ENCODE peak calls at places on chromosomes 4 and X, in eight cellular contexts. Q is heart right ventricle; I is cardiac fibroblast; U is gastrocnemius medialis; T is Peyer's patch; V is breast epithelium; O is brain microvascular endothelial cell; A is CD8-positive, alpha-beta T cell. E is an unnamed sample.

GRCh38 chrX:46811101-46811500 is 25.7 kb upstream of the RP2 start:
- DNase-seq in Q (no peak), I (peak; percentile 42), U (no peak), T (no peak), V (no peak), O (no peak), A (no peak), E (no peak)

GRCh38 chrX:111719426-111720210 is 38.6 kb downstream of the ALG13 start:
- DNase-seq in Q (no peak), I (peak; percentile 5), U (no peak), T (no peak), V (no peak), O (peak; percentile 5), A (no peak), E (no peak)

GRCh38 chr4:47954245-47954644 is 39.9 kb upstream of the NFXL1 start:
- DNase-seq in Q (no peak), I (no peak), U (no peak), T (no peak), V (no peak), O (no peak), A (no peak), E (no peak)

GRCh38 chr4:90951037-90951436 is 823.8 kb downstream of the CCSER1 start:
- DNase-seq in Q (no peak), I (peak; percentile 41), U (no peak), T (no peak), V (no peak), O (peak; percentile 45), A (no peak), E (no peak)

GRCh38 chrX:22999696-23000223 is at the start of gene DDX53:
- DNase-seq in Q (no peak), I (no peak), U (no peak), T (no peak), V (no peak), O (no peak), A (no peak), E (no peak)

GRCh38 chrX:1529756-1530155 is 7.2 kb downstream of the P2RY8 start:
- DNase-seq in Q (no peak), I (no peak), U (no peak), T (no peak), V (no peak), O (no peak), A (no peak), E (no peak)

GRCh38 chr4:17726911-17727310 is 54.5 kb downstream of the FAM184B start:
- DNase-seq in Q (no peak), I (no peak), U (no peak), T (no peak), V (no peak), O (no peak), A (no peak), E (no peak)

GRCh38 chrX:53262918-53263394 is 18.4 kb downstream of the IQSEC2 start:
- DNase-seq in Q (no peak), I (peak; percentile 72), U (no peak), T (no peak), V (no peak), O (peak; percentile 44), A (no peak), E (no peak)

GRCh38 chrX:39140581-39140980 is 339.3 kb downstream of the MID1IP1 start:
- DNase-seq in Q (no peak), I (no peak), U (peak; percentile 43), T (no peak), V (no peak), O (no peak), A (no peak), E (no peak)

GRCh38 chrX:22616867-22617266 is 344.2 kb downstream of the CBLL2 start:
- DNase-seq in Q (no peak), I (no peak), U (no peak), T (no peak), V (no peak), O (no peak), A (no peak), E (no peak)

GRCh38 chr4:2799444-2799911 is 6.6 kb downstream of the SH3BP2 start:
- DNase-seq in Q (peak; percentile 23), I (no peak), U (no peak), T (no peak), V (no peak), O (no peak), A (no peak), E (no peak)

GRCh38 chrX:103716967-103717366 is 6.3 kb downstream of the TMEM31 start:
- DNase-seq in Q (no peak), I (peak; percentile 93), U (no peak), T (no peak), V (no peak), O (no peak), A (no peak), E (no peak)

GRCh38 chr4:80495847-80496246 is 160.3 kb downstream of the CFAP299 start:
- DNase-seq in Q (no peak), I (no peak), U (no peak), T (no peak), V (no peak), O (no peak), A (no peak), E (no peak)

GRCh38 chr4:89410687-89411086 is 103.1 kb upstream of the GPRIN3 start:
- DNase-seq in Q (no peak), I (peak; percentile 43), U (no peak), T (no peak), V (no peak), O (peak; percentile 40), A (no peak), E (no peak)

GRCh38 chr4:182292657-182293056 is 49.5 kb downstream of the TENM3 start:
- DNase-seq in Q (no peak), I (no peak), U (no peak), T (no peak), V (no peak), O (no peak), A (no peak), E (no peak)

GRCh38 chrX:121052122-121052521 is 4.7 kb downstream of the GLUD2 start:
- DNase-seq in Q (no peak), I (no peak), U (no peak), T (no peak), V (no peak), O (no peak), A (no peak), E (no peak)

GRCh38 chrX:153602621-153603020 is 3.7 kb upstream of the CCNQ start:
- DNase-seq in Q (no peak), I (no peak), U (no peak), T (no peak), V (no peak), O (no peak), A (no peak), E (no peak)

GRCh38 chr4:123994917-123995316 is 598.3 kb downstream of the SPRY1 start:
- DNase-seq in Q (no peak), I (no peak), U (no peak), T (no peak), V (no peak), O (no peak), A (no peak), E (no peak)
- TF ChIP-seq CTCF in Q (peak; percentile 14), I (peak; percentile 30), U (no peak), T (peak; percentile 2), V (no peak), O (peak; percentile 49), A (no peak), E (no peak)

GRCh38 chrX:13376857-13377441 is 57.1 kb upstream of the ATXN3L start:
- DNase-seq in Q (no peak), I (peak; percentile 98), U (no peak), T (no peak), V (no peak), O (peak; percentile 78), A (no peak), E (no peak)

GRCh38 chrX:13383907-13384306 is 64.1 kb upstream of the ATXN3L start:
- DNase-seq in Q (no peak), I (no peak), U (no peak), T (no peak), V (no peak), O (no peak), A (no peak), E (no peak)

GRCh38 chrX:13380230-13380629 is 60.4 kb upstream of the ATXN3L start:
- DNase-seq in Q (no peak), I (peak; percentile 73), U (no peak), T (no peak), V (no peak), O (no peak), A (no peak), E (no peak)

GRCh38 chrX:13377537-13377936 is 57.7 kb upstream of the ATXN3L start:
- DNase-seq in Q (no peak), I (peak; percentile 96), U (no peak), T (no peak), V (no peak), O (peak; percentile 57), A (no peak), E (no peak)

DNA sequence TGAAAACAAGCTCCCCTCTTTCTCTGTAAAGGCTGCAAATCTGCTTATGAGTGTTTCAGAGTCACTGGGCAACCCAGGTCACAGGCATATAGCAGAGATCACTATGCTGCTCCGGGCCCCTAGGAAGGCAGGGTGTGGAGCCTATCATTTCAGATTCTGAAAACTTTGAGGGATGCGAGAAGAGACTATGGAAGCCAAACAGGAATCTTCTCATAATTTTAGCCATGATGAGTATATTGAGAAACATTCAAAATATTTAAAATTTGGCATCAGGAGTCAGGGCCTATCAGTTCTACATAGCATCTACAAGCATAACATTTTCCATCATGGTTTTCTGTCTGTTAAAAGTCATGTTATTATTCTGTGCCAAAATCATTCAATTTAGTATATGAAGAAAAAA is 61.7 kb upstream of the ATXN3L start:
- DNase-seq in Q (no peak), I (peak; percentile 50), U (no peak), T (no peak), V (no peak), O (no peak), A (no peak), E (no peak)
- TF ChIP-seq CTCF in Q (no peak), I (no peak), U (no peak), T (no peak), V (no peak), O (no peak), A (no peak), E (no peak)

DNA sequence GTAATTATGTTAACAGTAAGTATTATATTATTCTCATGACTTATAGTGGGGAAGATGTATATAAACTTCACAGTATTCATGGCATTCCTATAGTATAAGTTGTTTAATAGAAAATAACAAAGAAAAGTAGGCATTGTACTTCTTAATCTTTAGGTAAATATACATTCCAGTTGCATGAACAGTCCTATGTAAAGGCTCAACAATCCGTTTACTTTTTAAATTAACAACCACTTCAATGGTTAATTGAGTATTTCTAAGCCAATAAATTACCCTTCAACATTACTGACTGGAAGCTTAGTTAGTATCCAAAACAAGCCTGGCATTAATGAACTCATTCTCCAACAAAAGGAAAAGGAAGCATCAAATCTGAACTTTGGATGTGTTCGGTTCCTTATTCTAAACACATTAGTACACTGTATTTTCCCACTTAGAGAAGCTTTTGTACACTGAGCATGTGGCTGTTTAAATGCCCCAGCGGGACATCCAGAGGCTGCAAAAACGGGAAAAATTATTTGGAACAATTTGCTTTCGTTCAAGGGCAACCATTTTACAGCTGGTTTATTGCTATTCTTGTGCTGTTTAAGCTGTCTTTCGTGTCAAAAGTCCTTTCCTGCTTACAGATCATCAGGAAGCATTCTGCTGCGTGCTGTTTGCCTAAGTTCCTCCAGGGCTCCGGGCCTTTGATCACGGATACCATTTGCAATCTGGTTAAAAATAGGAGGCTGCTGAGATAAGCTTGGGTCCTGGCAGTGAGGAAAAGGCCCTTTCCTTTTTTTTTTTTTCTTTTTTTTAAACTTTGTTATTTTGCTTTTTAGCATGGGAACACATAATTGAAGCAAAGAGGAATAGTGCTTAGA is 460.3 kb downstream of the SPRY1 start:
- DNase-seq in Q (peak; percentile 24), I (peak; percentile 65), U (peak; percentile 12), T (no peak), V (no peak), O (peak; percentile 34), A (no peak), E (no peak)
- TF ChIP-seq CTCF in Q (peak; percentile 51), I (peak; percentile 44), U (no peak), T (peak; percentile 40), V (no peak), O (peak; percentile 53), A (no peak), E (no peak)

GRCh38 chrX:132631579-132632232 is 142.9 kb upstream of the MBNL3 start:
- DNase-seq in Q (no peak), I (peak; percentile 49), U (no peak), T (no peak), V (no peak), O (peak; percentile 30), A (no peak), E (peak; percentile 15)
- TF ChIP-seq CTCF in Q (peak; percentile 54), I (peak; percentile 43), U (peak; percentile 27), T (peak; percentile 45), V (peak; percentile 43), O (peak; percentile 57), A (peak; percentile 28), E (peak; percentile 38)

E was measured in GM10248.